ENCODE peak calls at places on chromosomes 6 and 20, in six cellular contexts. Q is IMR-90, A is H1, X is neuronal stem cell, J is H9, M is trophoblast cell. P is an unnamed sample.

GRCh38 chr20:25250508-25250907 is 2.6 kb downstream of the PYGB start:
- DNase-seq in X (no peak), M (no peak), Q (peak; percentile 18), A (no peak), J (no peak), P (no peak)

GRCh38 chr6:23137596-23137995 is 568.2 kb downstream of the HDGFL1 start:
- DNase-seq in M (no peak), A (no peak), Q (peak; percentile 49), X (no peak), J (no peak), P (peak; percentile 43)

GRCh38 chr6:1611572-1612385 is 2.1 kb downstream of the FOXC1 start:
- DNase-seq in Q (peak; percentile 53), M (peak; percentile 50), A (no peak), X (no peak), J (peak; percentile 70), P (peak; percentile 39)

GRCh38 chr6:159691133-159691962 is 1.7 kb downstream of the SOD2 start:
- DNase-seq in M (peak; percentile 91), X (no peak), J (no peak), Q (peak; percentile 92), A (no peak), P (peak; percentile 97)

GRCh38 chr20:20568604-20569205 is 143.7 kb downstream of the RALGAPA2 start:
- DNase-seq in X (peak; percentile 35), J (no peak), Q (peak; percentile 58), A (no peak), M (peak; percentile 69), P (peak; percentile 47)

GRCh38 chr20:2006452-2007381 is 12.9 kb upstream of the PDYN start:
- DNase-seq in Q (peak; percentile 30), X (peak; percentile 61), M (peak; percentile 88), A (peak; percentile 78), J (peak; percentile 58), P (peak; percentile 43)

GRCh38 chr6:56475736-56476457 is 166.8 kb downstream of the DST start:
- DNase-seq in Q (peak; percentile 71), A (no peak), X (no peak), J (no peak), M (peak; percentile 49), P (no peak)

GRCh38 chr6:3517350-3517749 is 60.5 kb upstream of the SLC22A23 start:
- DNase-seq in A (no peak), J (no peak), X (no peak), M (peak; percentile 98), Q (peak; percentile 95), P (peak; percentile 91)

GRCh38 chr6:79077680-79078056 is 386 bp downstream of the PHIP start:
- DNase-seq in J (no peak), A (no peak), M (no peak), Q (no peak), X (no peak), P (no peak)

GRCh38 chr6:128738112-128738511 is 144.8 kb upstream of the LAMA2 start:
- DNase-seq in X (no peak), J (no peak), M (no peak), Q (no peak), A (no peak), P (no peak)

GRCh38 chr20:58224974-58225373 is 3.5 kb downstream of the ANKRD60 start:
- DNase-seq in Q (peak; percentile 35), X (no peak), M (no peak), A (no peak), J (no peak), P (no peak)

GRCh38 chr6:52498538-52499017 is 78.3 kb downstream of the TRAM2 start:
- DNase-seq in J (no peak), M (no peak), A (no peak), X (no peak), Q (no peak), P (no peak)

GRCh38 chr6:52500268-52501129 is 76.4 kb downstream of the TRAM2 start:
- DNase-seq in J (no peak), M (no peak), A (no peak), X (no peak), Q (no peak), P (no peak)

GRCh38 chr6:52499681-52500239 is 77.1 kb downstream of the TRAM2 start:
- DNase-seq in M (no peak), X (no peak), A (peak; percentile 43), J (no peak), Q (no peak), P (no peak)

GRCh38 chr6:52497652-52498408 is 77.7 kb downstream of the EFHC1 start:
- DNase-seq in X (no peak), Q (peak; percentile 58), A (peak; percentile 46), M (peak; percentile 82), J (no peak), P (peak; percentile 62)

DNA sequence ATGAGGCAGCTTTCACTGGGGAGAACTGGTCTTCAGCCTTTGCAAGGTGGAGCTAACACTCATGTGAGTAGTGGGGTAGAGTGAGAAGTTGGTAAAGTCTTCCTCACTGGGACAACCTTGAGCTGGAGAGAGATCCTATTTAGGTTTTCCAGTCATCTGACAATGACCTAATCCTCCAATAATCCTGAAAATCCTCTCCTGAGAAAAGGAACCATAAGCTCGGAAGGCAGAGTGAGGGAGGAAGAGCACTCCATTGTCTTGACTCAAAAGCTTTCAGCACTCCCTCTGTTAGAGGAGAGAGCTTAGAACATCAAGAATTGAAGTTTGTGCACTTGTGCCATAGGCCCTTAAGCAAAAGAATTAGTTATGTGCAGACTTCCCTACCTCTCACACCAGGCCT is 77.8 kb downstream of the TRAM2 start:
- DNase-seq in A (peak; percentile 43), Q (peak; percentile 76), X (no peak), M (peak; percentile 72), J (no peak), P (peak; percentile 78)
- H3K27ac ChIP-seq in A (no peak overlapping the region), Q (peak overlapping the region; percentile 64), X (peak overlapping the region; percentile 33), M (peak overlapping the region; percentile 46), J (no peak overlapping the region), P (peak overlapping the region; percentile 78)

GRCh38 chr20:62065669-62066338 is at the start of gene TAF4:
- DNase-seq in A (peak; percentile 80), X (peak; percentile 76), J (peak; percentile 64), Q (peak; percentile 60), M (peak; percentile 86), P (peak; percentile 73)

GRCh38 chr20:62066339-62066982 is 780 bp upstream of the TAF4 start:
- DNase-seq in M (peak; percentile 74), A (peak; percentile 79), J (peak; percentile 73), Q (no peak), X (peak; percentile 71), P (peak; percentile 48)

GRCh38 chr20:62063981-62064787 is 1.5 kb downstream of the TAF4 start:
- DNase-seq in J (peak; percentile 56), Q (no peak), M (peak; percentile 89), A (no peak), X (peak; percentile 11), P (peak; percentile 22)

GRCh38 chr20:62063601-62063980 is 2.1 kb downstream of the TAF4 start:
- DNase-seq in M (no peak), J (peak; percentile 57), Q (peak; percentile 62), A (no peak), X (peak; percentile 12), P (peak; percentile 64)

DNA sequence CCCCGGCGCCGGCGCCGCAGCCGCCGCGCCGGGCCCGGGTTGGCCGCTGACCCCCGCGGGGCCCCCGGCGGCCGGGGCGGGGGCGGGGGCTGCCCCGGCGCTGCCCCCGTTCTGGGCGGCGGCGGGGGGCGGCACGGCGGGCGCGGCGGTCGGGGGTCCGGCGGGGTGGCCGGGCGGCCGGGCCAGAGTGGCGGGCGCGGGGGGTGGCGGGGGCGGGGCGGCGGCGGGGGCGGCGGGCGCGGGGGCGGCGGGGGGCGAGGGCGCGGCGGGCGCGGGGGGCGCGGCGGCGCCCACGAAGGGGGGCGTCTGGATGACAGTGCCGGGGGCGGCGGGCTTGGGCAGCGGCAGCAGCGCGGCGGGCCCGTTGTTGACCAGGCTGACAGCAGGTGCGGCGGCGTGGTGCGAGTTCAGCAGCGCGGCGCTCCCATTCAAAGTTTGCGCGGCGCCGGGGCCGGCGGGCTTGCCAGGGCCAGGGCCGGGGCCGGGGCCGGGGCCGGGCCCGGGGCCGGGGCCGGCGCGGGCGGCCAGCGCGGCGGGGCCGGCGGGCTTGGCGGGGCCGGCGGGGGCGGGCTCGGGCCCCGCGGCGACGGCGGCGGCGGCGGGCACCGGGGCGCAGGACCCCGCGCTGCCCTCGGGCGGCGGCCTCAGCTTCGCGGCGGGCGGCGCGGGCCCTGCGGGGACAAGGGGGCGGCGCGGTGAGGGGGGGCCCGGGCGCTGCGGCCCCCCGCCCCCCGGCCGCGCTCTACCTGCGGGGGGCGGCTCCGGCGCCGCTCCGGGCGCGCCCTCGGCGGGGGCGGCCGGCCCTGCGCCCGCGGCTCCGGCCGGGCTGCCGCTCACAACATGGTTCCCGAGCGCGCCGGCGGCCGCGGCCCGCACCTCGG is 653 bp downstream of the TAF4 start:
- DNase-seq in M (peak; percentile 42), Q (no peak), A (no peak), X (no peak), J (no peak), P (no peak)
- H3K18ac ChIP-seq in M (peak overlapping the region; percentile 94), Q (no peak overlapping the region), A (peak overlapping the region; percentile 78), X (peak overlapping the region; percentile 97), J (no peak overlapping the region), P (peak overlapping the region; percentile 93)

GRCh38 chr20:14232650-14233049 is 104.8 kb downstream of the FLRT3 start:
- DNase-seq in Q (no peak), J (no peak), M (no peak), A (no peak), X (no peak), P (no peak)
- H2AFZ ChIP-seq in Q (no peak overlapping the region), J (no peak overlapping the region), M (no peak overlapping the region), A (no peak overlapping the region), X (no peak overlapping the region), P (no peak overlapping the region)

DNA sequence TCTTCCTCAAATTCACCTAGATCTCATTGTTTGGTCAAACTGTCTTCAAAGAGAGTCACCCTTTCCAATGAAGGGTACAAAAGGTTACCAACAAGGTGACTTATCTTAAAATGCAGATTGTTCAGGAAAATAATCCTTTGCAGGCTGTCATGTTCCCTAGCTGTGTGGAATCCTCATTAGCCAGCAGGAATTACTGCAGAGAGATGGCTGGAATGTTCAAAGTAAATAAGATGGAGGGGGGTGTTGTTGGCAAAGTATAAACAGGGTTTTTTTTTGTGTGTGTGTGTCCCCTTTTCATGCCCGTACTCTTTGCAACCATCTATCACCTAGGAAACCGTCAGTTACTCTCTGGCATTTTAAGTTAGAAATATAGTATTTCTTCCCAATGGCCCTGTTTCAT is 6.5 kb downstream of the NEDD9 start:
- DNase-seq in Q (no peak), X (no peak), M (no peak), J (no peak), A (no peak), P (no peak)
- H3K27ac ChIP-seq in Q (no peak overlapping the region), X (no peak overlapping the region), M (no peak overlapping the region), J (no peak overlapping the region), A (no peak overlapping the region), P (no peak overlapping the region)